ENCODE peak calls at places on chromosomes 11 and 22, in seven cellular contexts. O is GM12878, Y is astrocyte, Q is H1, H is PC-3, S is endothelial cell of umbilical vein, W is keratinocyte. E is an unnamed sample.

GRCh38 chr22:46584081-46584903 is 35.9 kb upstream of the GRAMD4 start:
- DNase-seq in H (no peak), O (no peak), Y (peak), W (peak), S (no peak), Q (no peak), E (no peak)

GRCh38 chr11:117641008-117641915 is 155.8 kb downstream of the DSCAML1 start:
- DNase-seq in Q (no peak), W (no peak), H (no peak), Y (no peak), S (no peak), O (no peak), E (no peak)

GRCh38 chr11:1090600-1091331 is 16.1 kb downstream of the MUC2 start:
- DNase-seq in Y (no peak), W (no peak), S (no peak), Q (no peak), H (no peak), O (no peak), E (no peak)

GRCh38 chr22:20807315-20807752 is 33.4 kb downstream of the SERPIND1 start:
- DNase-seq in O (no peak), Q (no peak), H (peak), S (no peak), Y (peak), W (peak), E (no peak)

GRCh38 chr11:12885717-12886226 is 123.3 kb upstream of the RASSF10 start:
- DNase-seq in S (no peak), Q (no peak), Y (no peak), O (no peak), W (no peak), H (no peak), E (no peak)

GRCh38 chr22:44891293-44891747 is 118.5 kb downstream of the PHF21B start:
- DNase-seq in S (no peak), Q (no peak), H (no peak), Y (no peak), W (no peak), O (no peak), E (no peak)

GRCh38 chr11:34492806-34493414 is 20.7 kb downstream of the ELF5 start:
- DNase-seq in H (peak), W (no peak), Y (peak), O (no peak), Q (peak), S (peak), E (peak)

GRCh38 chr22:35558719-35559118 is 18.1 kb downstream of the RASD2 start:
- DNase-seq in S (no peak), W (no peak), Q (no peak), Y (no peak), H (no peak), O (no peak), E (no peak)

GRCh38 chr11:70161043-70161625 is 42.0 kb upstream of the FADD start:
- DNase-seq in O (no peak), S (no peak), Y (no peak), Q (no peak), W (no peak), H (no peak), E (no peak)

GRCh38 chr22:39994046-39994565 is 648 bp upstream of the FAM83F start:
- DNase-seq in Q (no peak), Y (no peak), W (no peak), H (no peak), S (no peak), O (no peak), E (no peak)

GRCh38 chr11:44744160-44744559 is 17.4 kb downstream of the TSPAN18 start:
- DNase-seq in H (no peak), Y (no peak), W (no peak), Q (no peak), O (no peak), S (no peak), E (no peak)

GRCh38 chr22:23403720-23404688 is 176.1 kb downstream of the IGLL1 start:
- DNase-seq in S (no peak), W (no peak), H (no peak), Y (no peak), Q (no peak), O (no peak), E (no peak)

GRCh38 chr11:93287434-93287833 is 43.1 kb upstream of the DEUP1 start:
- DNase-seq in W (no peak), Y (no peak), H (peak), Q (no peak), O (no peak), S (no peak), E (no peak)

GRCh38 chr22:39117585-39118191 is 20.6 kb downstream of the APOBEC3H start:
- DNase-seq in W (no peak), Q (no peak), O (peak), Y (no peak), S (peak), H (peak), E (peak)

GRCh38 chr11:134032501-134033091 is 36.3 kb upstream of the JAM3 start:
- DNase-seq in H (no peak), Y (no peak), S (no peak), W (no peak), O (no peak), Q (no peak), E (no peak)

GRCh38 chr11:118834428-118835028 is 43.6 kb upstream of the DDX6 start:
- DNase-seq in Y (no peak), W (no peak), H (no peak), Q (no peak), S (no peak), O (no peak), E (no peak)

GRCh38 chr11:119266063-119266462 is 50.9 kb downstream of the MCAM start:
- DNase-seq in Q (no peak), H (no peak), W (no peak), Y (no peak), O (no peak), S (no peak), E (no peak)

GRCh38 chr11:1933416-1934325 is 13.5 kb upstream of the MRPL23 start:
- DNase-seq in Q (no peak), O (no peak), Y (no peak), W (no peak), H (no peak), S (no peak), E (no peak)

GRCh38 chr11:135075740-135076139 is 663.7 kb upstream of the B3GAT1 start:
- DNase-seq in S (peak), Q (peak), H (peak), Y (no peak), O (no peak), W (peak), E (peak)

GRCh38 chr11:86183694-86184093 is 60.9 kb upstream of the EED start:
- DNase-seq in W (no peak), H (no peak), O (no peak), S (no peak), Y (no peak), Q (no peak), E (peak)

GRCh38 chr11:122095950-122096942 is 19.8 kb downstream of the BLID start:
- DNase-seq in S (peak), Y (peak), W (no peak), Q (no peak), H (peak), O (no peak), E (no peak)

GRCh38 chr11:8829556-8829955 is 81.4 kb upstream of the AKIP1 start:
- DNase-seq in S (no peak), H (no peak), Q (no peak), O (no peak), W (no peak), Y (no peak), E (no peak)

GRCh38 chr22:35102663-35103062 is 36.7 kb downstream of the ISX start:
- DNase-seq in O (no peak), Q (peak), W (peak), S (no peak), H (peak), Y (no peak), E (no peak)

GRCh38 chr11:82225930-82226329 is 507.7 kb downstream of the FAM181B start:
- DNase-seq in H (no peak), S (no peak), Y (no peak), W (no peak), Q (no peak), O (no peak), E (no peak)

GRCh38 chr22:44269757-44270555 is 42.8 kb downstream of the SHISAL1 start:
- DNase-seq in H (no peak), W (no peak), O (no peak), S (no peak), Y (no peak), Q (no peak), E (no peak)

DNA sequence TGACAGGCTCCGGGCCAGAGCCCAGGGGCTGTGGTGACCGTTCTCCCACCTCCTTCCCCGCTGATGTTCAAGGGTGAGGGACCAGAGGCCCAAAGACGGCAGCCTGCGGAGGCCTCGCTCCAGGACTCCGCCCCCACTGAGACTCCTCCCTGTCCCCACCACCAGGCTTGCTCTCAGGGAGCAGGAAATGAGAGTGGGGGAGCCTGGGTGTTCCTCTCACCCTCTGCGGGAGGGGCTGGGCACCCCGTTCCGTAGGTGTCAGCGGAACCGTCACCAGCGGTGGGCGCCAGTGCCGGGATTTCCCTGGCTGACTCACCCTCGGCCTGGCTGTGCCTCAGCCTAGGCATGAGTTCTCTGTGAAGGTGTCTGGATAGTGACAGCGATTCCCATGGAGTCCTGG is 15.7 kb downstream of the DAGLA start:
- DNase-seq in Y (peak), S (peak), H (peak), O (peak), Q (no peak), W (peak), E (peak)
- H3K27ac ChIP-seq in Y (peak), S (peak), H (peak), O (no peak), Q (no peak), W (peak), E (peak)

GRCh38 chr11:130159657-130160459 is at the start of gene ST14:
- DNase-seq in O (no peak), S (no peak), Q (no peak), H (peak), Y (no peak), W (no peak), E (peak)

GRCh38 chr11:130157840-130158239 is 1.7 kb upstream of the ST14 start:
- DNase-seq in H (no peak), O (no peak), Q (no peak), W (no peak), S (no peak), Y (no peak), E (no peak)

GRCh38 chr11:130160460-130161090 is 993 bp downstream of the ST14 start:
- DNase-seq in Y (no peak), S (no peak), O (no peak), Q (no peak), H (no peak), W (no peak), E (no peak)

GRCh38 chr11:130157111-130157510 is 2.5 kb upstream of the ST14 start:
- DNase-seq in O (no peak), H (no peak), Q (no peak), S (no peak), W (no peak), Y (no peak), E (no peak)

GRCh38 chr11:130159139-130159538 is 443 bp upstream of the ST14 start:
- DNase-seq in H (no peak), Y (no peak), O (no peak), S (no peak), W (no peak), Q (no peak), E (no peak)
- TF ChIP-seq EZH2 in H (no peak), Y (no peak), O (no peak), S (no peak), W (no peak), Q (peak), E (no peak)

DNA sequence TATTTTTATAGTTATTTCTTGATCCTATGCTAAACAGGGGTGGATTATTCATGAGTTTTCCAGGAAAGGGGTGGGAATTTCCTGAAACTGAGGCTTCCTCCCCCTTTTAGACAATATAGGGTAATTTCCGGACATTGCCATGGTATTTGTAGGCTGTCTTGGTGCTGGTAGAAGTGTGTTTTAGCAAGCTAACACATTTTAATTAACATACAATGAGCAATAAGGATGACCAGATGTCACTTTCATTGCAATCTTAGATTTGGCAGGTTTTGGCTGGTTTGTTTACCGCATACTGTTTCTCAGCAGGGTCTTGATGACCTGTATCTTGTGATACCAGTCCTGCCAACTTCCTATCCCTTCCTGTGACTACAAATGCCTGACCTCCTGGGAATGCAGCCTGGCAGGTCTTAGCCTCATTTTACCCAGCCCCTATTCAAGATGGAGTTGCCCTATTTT is 992 bp upstream of the C1QTNF6 start:
- DNase-seq in H (peak), S (peak), W (no peak), Q (no peak), O (no peak), Y (peak), E (peak)
- H3K4me3 ChIP-seq in H (peak), S (no peak), W (peak), Q (no peak), O (no peak), Y (no peak), E (peak)

DNA sequence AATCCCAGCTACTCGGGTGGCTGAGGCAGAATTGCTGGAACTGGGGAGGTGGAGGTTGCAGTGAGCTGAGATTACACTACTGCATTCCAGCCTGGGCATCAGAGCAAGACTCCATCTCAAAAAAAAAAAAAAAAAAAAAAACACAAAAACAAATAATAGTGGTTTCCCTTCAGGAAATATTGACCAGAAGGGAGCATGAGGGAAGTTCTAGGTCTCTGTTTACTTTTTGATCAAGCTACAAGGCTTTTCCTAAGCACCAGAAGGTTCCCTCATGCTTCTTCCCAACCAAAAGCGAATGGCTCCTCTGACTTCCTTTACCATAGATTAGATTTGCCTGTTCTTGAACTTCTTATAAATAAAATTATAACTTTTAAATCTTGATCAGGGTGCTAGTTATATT is 18.3 kb downstream of the MYO18B start:
- DNase-seq in S (peak), H (no peak), O (no peak), Y (peak), Q (no peak), W (no peak), E (no peak)
- H3K27ac ChIP-seq in S (peak), H (no peak), O (no peak), Y (peak), Q (no peak), W (peak), E (peak)

DNA sequence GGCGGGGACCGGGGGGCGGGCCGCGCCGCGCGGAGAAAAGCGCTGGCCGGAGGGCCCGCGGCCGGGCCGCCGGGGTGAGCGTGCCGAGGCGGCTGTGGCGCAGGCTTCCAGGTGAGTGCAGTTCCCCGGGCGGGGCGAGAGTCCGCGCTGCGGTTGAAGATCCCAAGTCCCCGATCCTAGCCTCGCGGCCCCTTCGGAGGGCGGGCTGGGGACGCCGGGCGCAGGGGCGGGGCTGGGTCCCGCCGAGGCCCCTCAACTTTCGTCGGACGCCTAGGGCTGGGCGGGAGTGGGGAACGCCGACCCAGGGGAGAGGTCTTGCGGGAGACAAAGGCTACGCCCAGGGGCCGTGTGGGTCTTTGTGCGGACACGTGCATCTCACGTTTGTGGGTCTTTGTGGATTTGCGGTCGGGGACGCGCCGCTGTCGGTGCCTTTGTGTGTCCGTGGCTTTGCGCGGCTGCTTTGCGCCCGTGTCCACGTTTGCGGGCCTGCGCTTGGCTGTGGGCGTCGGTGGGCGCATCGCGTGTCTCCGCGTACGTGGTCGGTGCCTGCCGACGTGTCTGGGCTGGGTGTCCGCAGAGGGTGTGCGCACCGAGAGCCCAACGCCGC is at the start of gene TSKU:
- DNase-seq in Q (no peak), O (no peak), W (no peak), H (peak), S (no peak), Y (peak), E (no peak)
- TF ChIP-seq EZH2 in Q (no peak), O (no peak), W (no peak), H (no peak), S (no peak), Y (no peak), E (no peak)

GRCh38 chr11:16225623-16226022 is 130.7 kb downstream of the SOX6 start:
- DNase-seq in H (no peak), Q (no peak), O (no peak), W (no peak), S (no peak), Y (no peak), E (no peak)
- H3K4me3 ChIP-seq in H (no peak), Q (no peak), O (no peak), W (no peak), S (no peak), Y (no peak), E (no peak)

E was measured in PC-9.